ENCODE peak calls at places on chromosome 17, in six cellular contexts. W, I, B, M, V and Q are unnamed samples.

GRCh38 chr17:17540278-17540906 is 44.2 kb upstream of the RASD1 start:
- DNase-seq in M (no peak), I (no peak), B (no peak), W (no peak), V (no peak), Q (no peak)

GRCh38 chr17:9928601-9929341 is 23.7 kb upstream of the RCVRN start:
- DNase-seq in V (no peak), B (no peak), W (peak; percentile 91), M (no peak), I (peak; percentile 90), Q (peak; percentile 72)

GRCh38 chr17:66549312-66549705 is 246.9 kb downstream of the PRKCA start:
- DNase-seq in I (no peak), M (no peak), B (no peak), V (no peak), W (peak; percentile 81), Q (peak; percentile 97)

GRCh38 chr17:64661731-64661980 is 451 bp downstream of the SMURF2 start:
- DNase-seq in I (no peak), M (no peak), W (no peak), V (peak; percentile 78), B (peak; percentile 79), Q (no peak)

GRCh38 chr17:77409282-77410161 is 268.8 kb downstream of the SEC14L1 start:
- DNase-seq in I (no peak), M (peak; percentile 92), V (peak; percentile 95), B (no peak), W (peak; percentile 90), Q (peak; percentile 98)

GRCh38 chr17:34503804-34504203 is 75.6 kb upstream of the TMEM132E start:
- DNase-seq in V (no peak), M (no peak), B (no peak), W (no peak), I (no peak), Q (no peak)

GRCh38 chr17:27402943-27403342 is 53.3 kb upstream of the KSR1 start:
- DNase-seq in B (no peak), W (no peak), I (no peak), V (no peak), M (no peak), Q (no peak)

GRCh38 chr17:40615295-40615988 is 32.2 kb downstream of the SMARCE1 start:
- DNase-seq in W (peak; percentile 95), I (peak; percentile 84), V (no peak), M (no peak), B (peak; percentile 70), Q (peak; percentile 14)

GRCh38 chr17:38358586-38359513 is 7.2 kb downstream of the SOCS7 start:
- DNase-seq in I (no peak), V (no peak), B (no peak), M (no peak), W (no peak), Q (no peak)

GRCh38 chr17:29060475-29060874 is 17.5 kb downstream of the PIPOX start:
- DNase-seq in V (no peak), W (no peak), B (no peak), M (no peak), I (no peak), Q (no peak)

GRCh38 chr17:56172517-56172982 is 19.3 kb downstream of the ANKFN1 start:
- DNase-seq in V (no peak), M (no peak), I (no peak), W (peak; percentile 80), B (no peak), Q (no peak)

GRCh38 chr17:32882734-32883133 is 5.8 kb upstream of the MYO1D start:
- DNase-seq in B (no peak), W (no peak), M (no peak), V (no peak), I (no peak), Q (no peak)

GRCh38 chr17:21678451-21679081 is 13.8 kb upstream of the KCNJ18 start:
- DNase-seq in M (peak; percentile 46), I (no peak), B (no peak), W (no peak), V (peak; percentile 54), Q (no peak)

GRCh38 chr17:56481654-56482053 is 111.8 kb upstream of the NOG start:
- DNase-seq in B (no peak), W (no peak), I (no peak), M (no peak), V (no peak), Q (no peak)

GRCh38 chr17:16915752-16916556 is 56.0 kb downstream of the TNFRSF13B start:
- DNase-seq in V (peak; percentile 67), W (peak; percentile 96), M (peak; percentile 61), I (peak; percentile 67), B (peak; percentile 85), Q (no peak)

GRCh38 chr17:2400474-2400866 is 390 bp downstream of the MNT start:
- DNase-seq in W (peak; percentile 91), M (no peak), I (peak; percentile 69), B (peak; percentile 77), V (peak; percentile 78), Q (no peak)

GRCh38 chr17:19769946-19770652 is 22.0 kb upstream of the ALDH3A1 start:
- DNase-seq in W (no peak), V (peak; percentile 51), I (no peak), M (no peak), B (no peak), Q (no peak)

GRCh38 chr17:63190821-63191220 is 224.8 kb downstream of the TANC2 start:
- DNase-seq in W (no peak), V (no peak), B (no peak), I (no peak), M (no peak), Q (no peak)

GRCh38 chr17:49557204-49558024 is 18.3 kb upstream of the NXPH3 start:
- DNase-seq in I (peak; percentile 81), M (peak; percentile 60), V (peak; percentile 33), B (no peak), W (peak; percentile 87), Q (peak; percentile 65)

GRCh38 chr17:12983986-12984932 is 33.6 kb downstream of the ELAC2 start:
- DNase-seq in W (no peak), I (no peak), M (peak; percentile 88), B (no peak), V (no peak), Q (no peak)

GRCh38 chr17:77327566-77328463 is 187.0 kb downstream of the SEC14L1 start:
- DNase-seq in W (peak; percentile 45), B (no peak), M (peak; percentile 53), V (peak; percentile 59), I (no peak), Q (peak; percentile 46)

GRCh38 chr17:20092292-20092867 is 83.2 kb downstream of the SPECC1 start:
- DNase-seq in B (no peak), V (no peak), W (peak; percentile 52), I (no peak), M (no peak), Q (no peak)

GRCh38 chr17:9771465-9771864 is 19.9 kb downstream of the DHRS7C start:
- DNase-seq in V (peak; percentile 53), M (no peak), W (no peak), B (no peak), I (no peak), Q (no peak)

GRCh38 chr17:76027159-76027839 is at the start of gene EVPL:
- DNase-seq in V (no peak), B (peak; percentile 76), M (no peak), W (peak; percentile 75), I (peak; percentile 88), Q (no peak)
- H3K27ac ChIP-seq in V (no peak within 1 kb of the TSS), B (no peak within 1 kb of the TSS), M (no peak within 1 kb of the TSS), W (no peak within 1 kb of the TSS), I (peak within 1 kb of the TSS; percentile 93), Q (no peak within 1 kb of the TSS)

DNA sequence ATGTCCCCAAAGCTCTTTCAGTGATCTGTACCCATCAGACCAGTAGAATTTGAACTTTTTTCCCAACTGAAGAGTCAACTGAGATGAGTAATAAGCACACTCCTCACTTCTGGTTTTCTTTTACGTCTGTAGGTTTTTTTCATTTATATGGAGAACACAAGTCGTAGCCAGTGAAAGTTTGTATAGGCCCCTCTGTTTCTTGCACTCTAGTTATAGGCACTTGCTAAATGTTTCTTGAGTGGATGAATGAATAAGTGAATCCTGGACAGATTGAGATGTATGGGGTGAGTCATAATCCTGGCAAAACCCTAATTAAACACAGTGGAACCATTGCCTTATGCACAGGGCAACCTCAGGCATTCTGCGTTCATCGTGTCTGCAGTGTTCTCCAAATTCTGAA is 193.7 kb upstream of the TBX2 start:
- DNase-seq in I (peak; percentile 13), W (no peak), B (no peak), V (no peak), M (no peak), Q (no peak)
- H3K4me1 ChIP-seq in I (peaks cover 57% of the 10 kb centered on the region), W (no peaks in the 10 kb centered on the region), B (peaks cover 8% of the 10 kb centered on the region), V (peaks cover 26% of the 10 kb centered on the region), M (peaks cover 25% of the 10 kb centered on the region), Q (peaks cover 66% of the 10 kb centered on the region)

GRCh38 chr17:72338847-72339790 is 218.3 kb downstream of the SOX9 start:
- DNase-seq in M (no peak), V (no peak), W (peak; percentile 89), I (peak; percentile 70), B (peak; percentile 54), Q (peak; percentile 98)

GRCh38 chr17:72336026-72336803 is 215.4 kb downstream of the SOX9 start:
- DNase-seq in B (peak; percentile 21), W (peak; percentile 72), I (no peak), M (no peak), V (no peak), Q (no peak)

GRCh38 chr17:72336804-72337070 is 215.9 kb downstream of the SOX9 start:
- DNase-seq in B (no peak), V (no peak), I (no peak), M (no peak), W (no peak), Q (no peak)

GRCh38 chr17:72340836-72341235 is 220.0 kb downstream of the SOX9 start:
- DNase-seq in V (no peak), I (no peak), M (no peak), W (no peak), B (peak; percentile 13), Q (no peak)

DNA sequence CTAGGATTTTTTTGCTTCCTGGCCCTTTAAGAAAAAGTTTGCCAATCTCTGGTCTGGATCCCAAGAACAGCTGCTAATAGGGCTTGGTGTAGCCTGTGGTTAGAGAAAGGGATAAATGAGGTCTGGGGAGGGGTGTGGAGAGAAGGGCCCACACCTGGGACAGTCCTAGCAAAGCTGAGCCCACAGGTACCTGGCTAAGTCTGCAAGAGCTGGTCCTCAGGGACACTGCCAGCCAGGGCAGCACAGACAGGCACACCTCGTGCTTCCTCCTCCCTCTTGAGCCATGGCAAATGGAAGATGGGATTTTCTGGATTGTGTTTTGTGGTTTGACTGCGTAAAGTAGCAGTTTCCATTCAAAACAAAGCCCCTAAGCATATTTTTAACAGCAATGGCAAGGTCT is 217.5 kb downstream of the SOX9 start:
- DNase-seq in W (no peak), I (no peak), B (peak; percentile 23), V (no peak), M (no peak), Q (no peak)
- H3K27ac ChIP-seq in W (no peak overlapping the region), I (peak overlapping the region; percentile 47), B (peak overlapping the region; percentile 38), V (no peak overlapping the region), M (no peak overlapping the region), Q (peak overlapping the region; percentile 94)

DNA sequence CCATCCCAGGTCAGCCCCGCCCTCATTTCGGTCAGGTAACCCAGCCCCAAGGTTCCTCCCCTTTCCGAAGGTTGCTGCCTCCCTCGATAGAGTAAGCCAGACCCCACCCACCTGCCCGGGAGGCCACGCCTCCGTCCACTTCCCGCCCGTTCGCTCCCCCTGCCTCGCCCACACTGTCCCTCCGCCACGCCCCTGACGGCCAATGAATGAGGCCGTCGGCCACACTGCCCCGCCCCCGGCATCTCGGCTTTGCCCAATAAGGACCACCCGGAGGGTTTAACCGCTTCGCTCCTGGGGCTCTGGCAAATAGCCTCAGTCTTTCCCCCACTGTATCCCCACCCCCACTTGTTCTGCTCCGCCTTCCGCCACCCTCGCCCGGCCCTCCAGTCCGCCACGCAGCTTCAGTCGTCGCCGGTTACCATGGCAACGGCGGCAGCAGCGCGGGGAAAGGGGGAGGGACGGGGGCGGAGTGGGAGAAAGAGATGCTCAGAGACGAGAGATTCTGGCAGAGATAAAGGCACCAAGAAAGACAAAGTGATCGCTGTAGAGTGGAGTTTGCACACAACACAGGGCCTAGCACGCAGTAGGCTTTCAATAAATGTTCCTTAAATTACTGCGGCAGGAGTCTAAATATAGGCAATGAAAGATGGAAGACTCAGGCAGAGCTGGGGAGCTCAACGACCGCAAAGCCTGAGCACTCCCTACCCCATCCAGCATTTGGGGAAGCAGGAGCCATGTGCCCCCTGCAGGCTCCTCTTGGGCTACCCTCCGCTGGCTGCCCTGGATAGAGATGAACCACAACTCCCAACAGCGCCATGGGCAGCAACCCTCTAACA is 5.1 kb downstream of the DLG4 start:
- DNase-seq in W (peak; percentile 100), V (peak; percentile 98), M (peak; percentile 99), I (peak; percentile 100), B (peak; percentile 96), Q (peak; percentile 98)
- H3K4me1 ChIP-seq in W (peaks cover 14% of the 10 kb centered on the region), V (peaks cover 34% of the 10 kb centered on the region), M (peaks cover 27% of the 10 kb centered on the region), I (peaks cover 43% of the 10 kb centered on the region), B (no peaks in the 10 kb centered on the region), Q (peaks cover 42% of the 10 kb centered on the region)